ENCODE peak calls at places on chromosomes 4 and X, in five cellular contexts. A is IMR-90, Y is dorsolateral prefrontal cortex, M is GM10248, J is H1. Z is an unnamed sample.

GRCh38 chr4:123919576-123920098 is 523.0 kb downstream of the SPRY1 start:
- DNase-seq in A (no peak), Y (no peak), M (no peak), J (no peak), Z (no peak)

GRCh38 chrX:112642349-112642748 is 37.4 kb downstream of the LHFPL1 start:
- DNase-seq in A (peak), Y (peak), M (peak), J (peak), Z (peak)

GRCh38 chrX:15820106-15821073 is 30.1 kb downstream of the ZRSR2 start:
- DNase-seq in A (peak), Y (no peak), M (no peak), J (no peak), Z (peak)

GRCh38 chrX:39167791-39168190 is 366.5 kb downstream of the MID1IP1 start:
- DNase-seq in A (no peak), Y (no peak), M (no peak), J (no peak), Z (peak)

GRCh38 chr4:184459413-184459812 is 14.9 kb downstream of the IRF2 start:
- DNase-seq in A (peak), Y (no peak), M (no peak), J (no peak), Z (no peak)

GRCh38 chrX:20378291-20378920 is 111.7 kb upstream of the RPS6KA3 start:
- DNase-seq in A (peak), Y (no peak), M (peak), J (no peak), Z (peak)

GRCh38 chrX:75603833-75604232 is 81.0 kb upstream of the ZDHHC15 start:
- DNase-seq in A (peak), Y (no peak), M (peak), J (no peak), Z (no peak)

GRCh38 chrX:95629737-95630136 is 1054.9 kb upstream of the DIAPH2 start:
- DNase-seq in A (no peak), Y (no peak), M (no peak), J (no peak), Z (no peak)

GRCh38 chr4:37467223-37467622 is 219.0 kb downstream of the RELL1 start:
- DNase-seq in A (no peak), Y (no peak), M (no peak), J (no peak), Z (no peak)

GRCh38 chrX:13901354-13901753 is 84.5 kb upstream of the GPM6B start:
- DNase-seq in A (no peak), Y (no peak), M (no peak), J (no peak), Z (no peak)

GRCh38 chrX:38563006-38563405 is 1.7 kb downstream of the TSPAN7 start:
- DNase-seq in A (no peak), Y (no peak), M (no peak), J (no peak), Z (no peak)

GRCh38 chrX:41086627-41086932 is 1.3 kb downstream of the USP9X start:
- DNase-seq in A (no peak), Y (no peak), M (no peak), J (no peak), Z (peak)

GRCh38 chrX:44828008-44828605 is 15.7 kb upstream of the DUSP21 start:
- DNase-seq in A (peak), Y (no peak), M (no peak), J (no peak), Z (no peak)

GRCh38 chr4:37827030-37827705 is 682 bp downstream of the PGM2 start:
- DNase-seq in A (peak), Y (no peak), M (peak), J (no peak), Z (peak)

GRCh38 chr4:37438880-37439279 is 194.3 kb downstream of the NWD2 start:
- DNase-seq in A (no peak), Y (no peak), M (no peak), J (no peak), Z (no peak)

GRCh38 chr4:2263701-2264321 is 1.9 kb upstream of the MXD4 start:
- DNase-seq in A (no peak), Y (no peak), M (no peak), J (no peak), Z (no peak)

GRCh38 chrX:24153796-24154189 is 4.3 kb downstream of the ZFX start:
- DNase-seq in A (no peak), Y (no peak), M (no peak), J (no peak), Z (no peak)

GRCh38 chrX:102846544-102847236 is 90.4 kb upstream of the RAB40AL start:
- DNase-seq in A (peak), Y (no peak), M (no peak), J (no peak), Z (no peak)

GRCh38 chr4:3522651-3523050 is 9.6 kb downstream of the LRPAP1 start:
- DNase-seq in A (no peak), Y (no peak), M (no peak), J (no peak), Z (no peak)

GRCh38 chr4:147367841-147368385 is 113.0 kb upstream of the EDNRA start:
- DNase-seq in A (no peak), Y (no peak), M (no peak), J (no peak), Z (no peak)

GRCh38 chrX:9952313-9952712 is 14.8 kb upstream of the CLDN34 start:
- DNase-seq in A (no peak), Y (no peak), M (no peak), J (no peak), Z (peak)

GRCh38 chrX:129641941-129642340 is 12.8 kb downstream of the APLN start:
- DNase-seq in A (peak), Y (no peak), M (no peak), J (no peak), Z (no peak)

GRCh38 chr4:83489711-83490326 is 4.9 kb upstream of the ABRAXAS1 start:
- DNase-seq in A (no peak), Y (no peak), M (no peak), J (no peak), Z (no peak)

GRCh38 chr4:185110375-185110823 is 32.7 kb upstream of the SLC25A4 start:
- DNase-seq in A (no peak), Y (no peak), M (no peak), J (no peak), Z (no peak)

GRCh38 chr4:151147000-151147399 is 47.6 kb downstream of the RPS3A start:
- DNase-seq in A (peak), Y (no peak), M (no peak), J (no peak), Z (no peak)

GRCh38 chrX:152074163-152074562 is 64.2 kb downstream of the MAGEA10 start:
- DNase-seq in A (no peak), Y (no peak), M (no peak), J (no peak), Z (no peak)

GRCh38 chr4:116401293-116401692 is 684.1 kb downstream of the TRAM1L1 start:
- DNase-seq in A (no peak), Y (no peak), M (no peak), J (no peak), Z (no peak)

GRCh38 chr4:162274354-162274753 is 110.6 kb upstream of the FSTL5 start:
- DNase-seq in A (no peak), Y (no peak), M (peak), J (no peak), Z (no peak)

GRCh38 chrX:33307954-33308353 is 96.6 kb upstream of the DMD start:
- DNase-seq in A (peak), Y (no peak), M (no peak), J (no peak), Z (no peak)

GRCh38 chr4:130714006-130714405 is 1618.1 kb downstream of the C4orf33 start:
- DNase-seq in A (no peak), Y (no peak), M (no peak), J (no peak), Z (no peak)

GRCh38 chr4:7526491-7526890 is 91.8 kb upstream of the PSAPL1 start:
- DNase-seq in A (no peak), Y (no peak), M (no peak), J (no peak), Z (no peak)

GRCh38 chr4:55407764-55408163 is 12.0 kb downstream of the TMEM165 start:
- DNase-seq in A (no peak), Y (no peak), M (no peak), J (no peak), Z (no peak)

GRCh38 chr4:156420557-156420956 is 466.9 kb upstream of the CTSO start:
- DNase-seq in A (peak), Y (no peak), M (no peak), J (no peak), Z (no peak)

GRCh38 chrX:63930140-63930539 is 145.1 kb upstream of the ARHGEF9 start:
- DNase-seq in A (no peak), Y (no peak), M (no peak), J (no peak), Z (no peak)

GRCh38 chr4:83852085-83852451 is 316.2 kb downstream of the GPAT3 start:
- DNase-seq in A (peak), Y (no peak), M (no peak), J (no peak), Z (no peak)

GRCh38 chr4:15149842-15150592 is 147.7 kb downstream of the CPEB2 start:
- DNase-seq in A (peak), Y (peak), M (peak), J (peak), Z (no peak)

GRCh38 chr4:87933337-87933736 is 42.2 kb upstream of the SPP1 start:
- DNase-seq in A (no peak), Y (no peak), M (no peak), J (no peak), Z (no peak)

DNA sequence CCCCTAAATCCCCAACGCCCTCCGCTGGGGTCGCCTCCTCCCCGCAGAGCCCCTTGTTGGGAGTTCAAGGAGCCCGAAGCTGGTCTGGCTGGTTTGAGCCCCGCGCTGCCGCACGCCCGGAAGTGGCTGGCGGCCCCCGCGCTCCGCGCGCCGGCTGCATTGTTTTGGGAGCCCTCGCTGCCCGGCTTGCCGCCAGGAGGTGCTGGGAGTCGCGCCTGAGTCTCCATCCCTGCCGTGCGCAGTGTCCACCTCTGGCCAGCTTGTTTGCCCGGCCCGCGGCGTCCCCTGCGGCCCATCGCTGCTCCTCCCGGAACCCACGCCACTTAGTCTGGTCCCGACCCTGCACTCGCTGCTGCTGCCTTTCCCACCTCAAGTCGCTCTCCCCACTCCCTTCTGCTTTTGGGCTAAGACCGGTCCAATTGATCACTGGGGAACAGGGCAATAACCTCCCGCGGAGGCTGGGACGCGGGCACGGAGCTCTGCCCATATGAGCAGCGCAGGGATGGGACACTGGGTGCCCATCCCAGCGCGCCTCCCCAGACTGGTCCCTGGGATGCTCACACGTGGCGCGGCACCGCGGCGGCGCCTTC is 2.2 kb upstream of the SFRP2 start:
- DNase-seq in A (no peak), Y (no peak), M (peak), J (peak), Z (peak)
- TF ChIP-seq CTCF in A (no peak), Y (no peak), M (no peak), J (no peak), Z (no peak)

GRCh38 chrX:110836982-110837381 is 41.4 kb upstream of the CHRDL1 start:
- DNase-seq in A (no peak), Y (no peak), M (no peak), J (no peak), Z (no peak)
- TF ChIP-seq CTCF in A (no peak), Y (no peak), M (no peak), J (no peak), Z (no peak)

GRCh38 chrX:37509349-37509748 is 62.1 kb upstream of the LANCL3 start:
- DNase-seq in A (no peak), Y (no peak), M (no peak), J (no peak), Z (no peak)
- TF ChIP-seq CTCF in A (peak), Y (peak), M (peak), J (no peak), Z (no peak)

GRCh38 chr4:23875317-23875716 is 14.5 kb downstream of the PPARGC1A start:
- DNase-seq in A (peak), Y (no peak), M (no peak), J (no peak), Z (no peak)

GRCh38 chr4:23877758-23878229 is 12.1 kb downstream of the PPARGC1A start:
- DNase-seq in A (peak), Y (no peak), M (no peak), J (no peak), Z (no peak)

GRCh38 chr4:23874536-23874901 is 15.3 kb downstream of the PPARGC1A start:
- DNase-seq in A (no peak), Y (no peak), M (no peak), J (no peak), Z (no peak)

GRCh38 chr4:23878235-23878861 is 11.5 kb downstream of the PPARGC1A start:
- DNase-seq in A (no peak), Y (no peak), M (no peak), J (no peak), Z (no peak)

GRCh38 chr4:23876418-23877089 is 13.3 kb downstream of the PPARGC1A start:
- DNase-seq in A (no peak), Y (no peak), M (no peak), J (no peak), Z (no peak)
- TF ChIP-seq CTCF in A (no peak), Y (no peak), M (no peak), J (peak), Z (no peak)